ENCODE peak calls at places on chromosomes 3 and 15, in four cellular contexts. One of them, this sample, is unnamed.

GRCh38 chr15:85336870-85337269 is 43.5 kb upstream of the AKAP13 start:
- DNase-seq in astrocyte of the spinal cord: no peak
- DNase-seq in sigmoid colon: no peak
- DNase-seq in A549: no peak
- DNase-seq in this sample: no peak

GRCh38 chr3:129317876-129318275 is 39.2 kb downstream of the HMCES start:
- DNase-seq in astrocyte of the spinal cord: no peak
- DNase-seq in sigmoid colon: no peak
- DNase-seq in A549: no peak
- DNase-seq in this sample: no peak

GRCh38 chr3:154926721-154927120 is 153.4 kb upstream of the MME start:
- DNase-seq in sigmoid colon: no peak
- DNase-seq in A549: no peak
- DNase-seq in astrocyte of the spinal cord: peak
- DNase-seq in this sample: peak

GRCh38 chr3:21734746-21735145 is 16.3 kb downstream of the ZNF385D start:
- DNase-seq in astrocyte of the spinal cord: no peak
- DNase-seq in sigmoid colon: no peak
- DNase-seq in A549: no peak
- DNase-seq in this sample: peak

GRCh38 chr3:51985971-51986947 is 2.9 kb downstream of the ACY1 start:
- DNase-seq in A549: no peak
- DNase-seq in astrocyte of the spinal cord: no peak
- DNase-seq in sigmoid colon: no peak
- DNase-seq in this sample: no peak

GRCh38 chr3:182921665-182922355 is 58.5 kb downstream of the DCUN1D1 start:
- DNase-seq in A549: no peak
- DNase-seq in sigmoid colon: no peak
- DNase-seq in astrocyte of the spinal cord: peak
- DNase-seq in this sample: peak

GRCh38 chr15:65521355-65521754 is 3.9 kb upstream of the DPP8 start:
- DNase-seq in astrocyte of the spinal cord: no peak
- DNase-seq in sigmoid colon: no peak
- DNase-seq in A549: no peak
- DNase-seq in this sample: no peak

GRCh38 chr3:196537319-196537984 is 22.3 kb upstream of the SMCO1 start:
- DNase-seq in astrocyte of the spinal cord: no peak
- DNase-seq in A549: no peak
- DNase-seq in sigmoid colon: no peak
- DNase-seq in this sample: no peak

GRCh38 chr3:33717616-33717865 is 513 bp downstream of the CLASP2 start:
- DNase-seq in astrocyte of the spinal cord: peak
- DNase-seq in A549: peak
- DNase-seq in sigmoid colon: peak
- DNase-seq in this sample: no peak

GRCh38 chr15:82093774-82094211 is 48.0 kb upstream of the MEX3B start:
- DNase-seq in A549: peak
- DNase-seq in astrocyte of the spinal cord: peak
- DNase-seq in sigmoid colon: no peak
- DNase-seq in this sample: peak

GRCh38 chr3:17811633-17812032 is 69.2 kb upstream of the TBC1D5 start:
- DNase-seq in A549: no peak
- DNase-seq in astrocyte of the spinal cord: no peak
- DNase-seq in sigmoid colon: no peak
- DNase-seq in this sample: no peak

GRCh38 chr3:108008106-108008505 is 82.7 kb downstream of the CD47 start:
- DNase-seq in A549: no peak
- DNase-seq in astrocyte of the spinal cord: no peak
- DNase-seq in sigmoid colon: no peak
- DNase-seq in this sample: peak

GRCh38 chr3:122415762-122416654 is at the start of gene WDR5B:
- DNase-seq in A549: peak
- DNase-seq in sigmoid colon: peak
- DNase-seq in astrocyte of the spinal cord: peak
- DNase-seq in this sample: peak

GRCh38 chr3:122416966-122417365 is 1.1 kb upstream of the WDR5B start:
- DNase-seq in sigmoid colon: no peak
- DNase-seq in A549: no peak
- DNase-seq in astrocyte of the spinal cord: peak
- DNase-seq in this sample: no peak

GRCh38 chr3:122410639-122411038 is 5.2 kb downstream of the WDR5B start:
- DNase-seq in astrocyte of the spinal cord: no peak
- DNase-seq in A549: no peak
- DNase-seq in sigmoid colon: no peak
- DNase-seq in this sample: no peak

GRCh38 chr3:122415104-122415744 is 638 bp downstream of the WDR5B start:
- DNase-seq in sigmoid colon: peak
- DNase-seq in A549: peak
- DNase-seq in astrocyte of the spinal cord: peak
- DNase-seq in this sample: peak

DNA sequence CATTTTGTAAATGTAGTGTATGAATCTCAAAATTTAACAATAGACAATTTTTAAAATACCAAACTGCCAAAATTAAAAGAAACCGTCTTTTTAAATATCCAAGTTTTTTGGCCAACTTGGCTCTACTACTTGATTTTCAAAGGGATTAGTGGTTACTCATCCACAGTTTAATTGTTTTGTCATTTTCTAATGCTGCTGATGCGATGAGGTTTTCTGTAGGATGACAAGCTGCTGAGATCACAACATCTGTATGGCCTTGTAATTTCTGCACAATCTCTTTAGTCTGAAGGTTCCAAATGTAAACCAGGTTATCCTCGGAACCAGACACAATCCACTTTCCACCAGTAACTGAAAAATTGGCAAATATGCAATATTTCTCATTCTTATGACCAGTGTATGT is 1.5 kb downstream of the WDR5B start:
- DNase-seq in A549: no peak
- DNase-seq in astrocyte of the spinal cord: no peak
- DNase-seq in sigmoid colon: no peak
- DNase-seq in this sample: no peak
- H3K4me3 ChIP-seq in A549: no peak
- H3K4me3 ChIP-seq in astrocyte of the spinal cord: no peak
- H3K4me3 ChIP-seq in sigmoid colon: no peak
- H3K4me3 ChIP-seq in this sample: no peak

DNA sequence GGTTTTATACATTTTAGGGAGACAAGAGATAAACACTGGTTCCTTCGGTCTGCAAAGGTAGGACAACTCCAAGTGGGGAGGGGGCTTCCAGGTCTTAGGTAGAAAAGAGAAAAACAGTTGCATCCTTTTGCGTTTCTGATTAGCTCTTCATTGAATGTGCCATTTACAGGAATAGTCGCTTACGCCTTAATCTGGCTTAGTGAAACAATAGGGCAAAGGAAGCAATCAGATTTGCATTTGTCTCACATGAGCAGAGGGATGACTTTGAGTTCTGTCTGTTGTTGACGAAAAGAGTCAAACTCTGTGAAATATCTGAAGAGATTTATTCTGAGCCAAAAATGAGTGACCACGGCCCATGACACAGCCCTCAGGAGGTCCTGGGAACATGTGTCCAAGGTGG is 166.0 kb upstream of the ATP10A start:
- DNase-seq in sigmoid colon: no peak
- DNase-seq in A549: no peak
- DNase-seq in astrocyte of the spinal cord: no peak
- DNase-seq in this sample: no peak
- TF ChIP-seq CTCF in sigmoid colon: no peak
- TF ChIP-seq CTCF in A549: no peak
- TF ChIP-seq CTCF in astrocyte of the spinal cord: no peak
- TF ChIP-seq CTCF in this sample: no peak

DNA sequence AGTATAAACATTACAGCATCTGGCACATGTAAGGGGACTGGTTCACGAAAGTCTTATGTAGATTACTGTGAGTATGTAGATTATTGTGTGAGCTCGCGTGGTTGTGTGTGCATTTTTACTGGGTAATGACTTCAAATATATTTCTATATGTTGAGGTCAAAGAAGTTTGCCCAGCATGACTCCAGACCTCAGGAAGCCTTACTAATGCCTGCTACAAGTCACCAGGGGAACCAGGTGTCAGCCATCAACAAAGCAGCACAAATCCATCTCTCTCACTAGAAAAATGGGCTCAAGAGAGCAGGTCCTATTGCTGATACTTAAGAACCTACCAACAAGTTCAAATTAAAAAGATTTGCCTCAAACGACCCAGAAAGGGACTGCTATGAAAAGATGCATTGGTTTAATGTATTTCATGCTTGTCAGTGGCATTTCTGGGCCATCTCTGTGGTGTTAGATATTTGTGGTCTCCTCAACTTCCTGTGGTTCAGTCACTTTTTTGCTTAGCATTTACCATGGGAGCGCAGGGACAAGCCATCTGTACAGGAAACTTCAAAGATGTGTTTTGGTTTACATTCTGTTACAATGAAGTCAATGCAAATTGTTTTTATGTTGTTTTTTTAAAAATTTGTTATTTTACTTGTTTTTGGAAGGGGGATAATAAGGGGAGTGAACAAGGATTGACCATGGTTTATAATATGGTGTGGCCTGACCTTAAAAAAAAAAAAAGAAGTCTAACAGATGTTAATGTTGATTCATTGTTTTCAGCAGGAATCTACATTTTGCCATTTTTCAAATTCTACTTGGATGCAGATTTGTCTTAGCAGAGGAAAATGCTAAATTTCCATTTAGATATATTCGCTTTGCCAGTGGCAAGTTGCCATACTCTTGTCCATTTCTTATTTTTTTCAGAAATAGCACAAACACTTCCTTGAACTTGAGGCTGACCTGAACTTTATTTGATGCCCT is 172.1 kb upstream of the ADAMTS9 start:
- DNase-seq in sigmoid colon: no peak
- DNase-seq in astrocyte of the spinal cord: peak
- DNase-seq in A549: no peak
- DNase-seq in this sample: peak
- H3K4me3 ChIP-seq in sigmoid colon: no peak
- H3K4me3 ChIP-seq in astrocyte of the spinal cord: no peak
- H3K4me3 ChIP-seq in A549: no peak
- H3K4me3 ChIP-seq in this sample: no peak

GRCh38 chr3:29773481-29773880 is 492.6 kb downstream of the RBMS3 start:
- DNase-seq in A549: no peak
- DNase-seq in astrocyte of the spinal cord: no peak
- DNase-seq in sigmoid colon: no peak
- DNase-seq in this sample: no peak

GRCh38 chr3:29777869-29778268 is 497.0 kb downstream of the RBMS3 start:
- DNase-seq in sigmoid colon: no peak
- DNase-seq in astrocyte of the spinal cord: no peak
- DNase-seq in A549: no peak
- DNase-seq in this sample: no peak

GRCh38 chr3:29772436-29772835 is 491.6 kb downstream of the RBMS3 start:
- DNase-seq in A549: no peak
- DNase-seq in sigmoid colon: no peak
- DNase-seq in astrocyte of the spinal cord: no peak
- DNase-seq in this sample: no peak

GRCh38 chr3:29771602-29772001 is 490.7 kb downstream of the RBMS3 start:
- DNase-seq in A549: no peak
- DNase-seq in sigmoid colon: no peak
- DNase-seq in astrocyte of the spinal cord: no peak
- DNase-seq in this sample: no peak

GRCh38 chr3:29775352-29775751 is 494.5 kb downstream of the RBMS3 start:
- DNase-seq in astrocyte of the spinal cord: no peak
- DNase-seq in A549: no peak
- DNase-seq in sigmoid colon: no peak
- DNase-seq in this sample: peak
- TF ChIP-seq CTCF in astrocyte of the spinal cord: no peak
- TF ChIP-seq CTCF in A549: no peak
- TF ChIP-seq CTCF in sigmoid colon: no peak
- TF ChIP-seq CTCF in this sample: no peak

GRCh38 chr3:4685673-4686345 is 192.7 kb downstream of the ITPR1 start:
- DNase-seq in sigmoid colon: no peak
- DNase-seq in astrocyte of the spinal cord: no peak
- DNase-seq in A549: no peak
- DNase-seq in this sample: no peak
- H3K4me3 ChIP-seq in sigmoid colon: no peak
- H3K4me3 ChIP-seq in astrocyte of the spinal cord: no peak
- H3K4me3 ChIP-seq in A549: no peak
- H3K4me3 ChIP-seq in this sample: no peak

GRCh38 chr15:50182233-50183013 is 427 bp downstream of the SLC27A2 start:
- DNase-seq in astrocyte of the spinal cord: peak
- DNase-seq in sigmoid colon: no peak
- DNase-seq in A549: peak
- DNase-seq in this sample: peak
- TF ChIP-seq CTCF in astrocyte of the spinal cord: no peak
- TF ChIP-seq CTCF in sigmoid colon: no peak
- TF ChIP-seq CTCF in A549: peak
- TF ChIP-seq CTCF in this sample: no peak

GRCh38 chr15:58546635-58547627 is 115.1 kb downstream of the LIPC start:
- DNase-seq in A549: peak
- DNase-seq in astrocyte of the spinal cord: peak
- DNase-seq in sigmoid colon: no peak
- DNase-seq in this sample: peak
- H3K4me3 ChIP-seq in A549: peak
- H3K4me3 ChIP-seq in astrocyte of the spinal cord: no peak
- H3K4me3 ChIP-seq in sigmoid colon: no peak
- H3K4me3 ChIP-seq in this sample: no peak

This sample was measured in AG10803.